ENCODE peak calls at places on chromosome 2, in eight cellular contexts. One of them, this sample, is unnamed.
A peak's percentile ranks its signal among the peaks of the same experiment; 100 is the strongest.

GRCh38 chr2:38698604-38699003 is 32.7 kb downstream of the GALM start:
- DNase-seq in GM23338: no peak
- DNase-seq in naive thymus-derived CD8-positive, alpha-beta T cell: no peak
- DNase-seq in foreskin fibroblast: no peak
- DNase-seq in cerebellar nuclear complex: no peak
- DNase-seq in activated naive CD4-positive, alpha-beta T cell treated with anti-CD3 and anti-CD28 coated beads, Interleukin-2, amount 10 ng/mL, durations not matched to agents 7 days and 5 days: no peak
- DNase-seq in nephron progenitor cell: no peak
- DNase-seq in glomerular endothelial cell: no peak
- DNase-seq in this sample: no peak

GRCh38 chr2:74602553-74603281 is 45.4 kb downstream of the M1AP start:
- DNase-seq in GM23338: no peak
- DNase-seq in naive thymus-derived CD8-positive, alpha-beta T cell: no peak
- DNase-seq in foreskin fibroblast: peak; percentile 65
- DNase-seq in cerebellar nuclear complex: no peak
- DNase-seq in activated naive CD4-positive, alpha-beta T cell treated with anti-CD3 and anti-CD28 coated beads, Interleukin-2, amount 10 ng/mL, durations not matched to agents 7 days and 5 days: no peak
- DNase-seq in nephron progenitor cell: no peak
- DNase-seq in glomerular endothelial cell: no peak
- DNase-seq in this sample: no peak

GRCh38 chr2:166563894-166564293 is 69.8 kb upstream of the SCN7A start:
- DNase-seq in GM23338: no peak
- DNase-seq in naive thymus-derived CD8-positive, alpha-beta T cell: no peak
- DNase-seq in foreskin fibroblast: peak; percentile 6
- DNase-seq in cerebellar nuclear complex: no peak
- DNase-seq in activated naive CD4-positive, alpha-beta T cell treated with anti-CD3 and anti-CD28 coated beads, Interleukin-2, amount 10 ng/mL, durations not matched to agents 7 days and 5 days: no peak
- DNase-seq in nephron progenitor cell: no peak
- DNase-seq in glomerular endothelial cell: no peak
- DNase-seq in this sample: no peak

GRCh38 chr2:177264209-177264538 is 353 bp downstream of the NFE2L2 start:
- DNase-seq in GM23338: no peak
- DNase-seq in naive thymus-derived CD8-positive, alpha-beta T cell: no peak
- DNase-seq in foreskin fibroblast: peak; percentile 71
- DNase-seq in cerebellar nuclear complex: no peak
- DNase-seq in activated naive CD4-positive, alpha-beta T cell treated with anti-CD3 and anti-CD28 coated beads, Interleukin-2, amount 10 ng/mL, durations not matched to agents 7 days and 5 days: no peak
- DNase-seq in nephron progenitor cell: peak; percentile 61
- DNase-seq in glomerular endothelial cell: no peak
- DNase-seq in this sample: no peak

GRCh38 chr2:229713371-229714079 is 830 bp downstream of the DNER start:
- DNase-seq in GM23338: peak; percentile 75
- DNase-seq in naive thymus-derived CD8-positive, alpha-beta T cell: no peak
- DNase-seq in foreskin fibroblast: peak; percentile 58
- DNase-seq in cerebellar nuclear complex: no peak
- DNase-seq in activated naive CD4-positive, alpha-beta T cell treated with anti-CD3 and anti-CD28 coated beads, Interleukin-2, amount 10 ng/mL, durations not matched to agents 7 days and 5 days: peak; percentile 30
- DNase-seq in nephron progenitor cell: peak; percentile 45
- DNase-seq in glomerular endothelial cell: no peak
- DNase-seq in this sample: no peak

GRCh38 chr2:222024934-222025890 is 273.6 kb downstream of the PAX3 start:
- DNase-seq in GM23338: peak; percentile 84
- DNase-seq in naive thymus-derived CD8-positive, alpha-beta T cell: no peak
- DNase-seq in foreskin fibroblast: peak; percentile 68
- DNase-seq in cerebellar nuclear complex: no peak
- DNase-seq in activated naive CD4-positive, alpha-beta T cell treated with anti-CD3 and anti-CD28 coated beads, Interleukin-2, amount 10 ng/mL, durations not matched to agents 7 days and 5 days: no peak
- DNase-seq in nephron progenitor cell: peak; percentile 8
- DNase-seq in glomerular endothelial cell: peak; percentile 18
- DNase-seq in this sample: peak; percentile 8

GRCh38 chr2:233204286-233204936 is 47.1 kb upstream of the ATG16L1 start:
- DNase-seq in GM23338: peak; percentile 35
- DNase-seq in naive thymus-derived CD8-positive, alpha-beta T cell: no peak
- DNase-seq in foreskin fibroblast: no peak
- DNase-seq in cerebellar nuclear complex: no peak
- DNase-seq in activated naive CD4-positive, alpha-beta T cell treated with anti-CD3 and anti-CD28 coated beads, Interleukin-2, amount 10 ng/mL, durations not matched to agents 7 days and 5 days: no peak
- DNase-seq in nephron progenitor cell: no peak
- DNase-seq in glomerular endothelial cell: no peak
- DNase-seq in this sample: no peak

GRCh38 chr2:191020742-191021381 is 6.9 kb upstream of the STAT1 start:
- DNase-seq in GM23338: no peak
- DNase-seq in naive thymus-derived CD8-positive, alpha-beta T cell: no peak
- DNase-seq in foreskin fibroblast: peak; percentile 92
- DNase-seq in cerebellar nuclear complex: no peak
- DNase-seq in activated naive CD4-positive, alpha-beta T cell treated with anti-CD3 and anti-CD28 coated beads, Interleukin-2, amount 10 ng/mL, durations not matched to agents 7 days and 5 days: peak; percentile 38
- DNase-seq in nephron progenitor cell: no peak
- DNase-seq in glomerular endothelial cell: no peak
- DNase-seq in this sample: no peak

GRCh38 chr2:74179063-74179865 is 585 bp upstream of the MOB1A start:
- DNase-seq in GM23338: no peak
- DNase-seq in naive thymus-derived CD8-positive, alpha-beta T cell: no peak
- DNase-seq in foreskin fibroblast: peak; percentile 16
- DNase-seq in cerebellar nuclear complex: no peak
- DNase-seq in activated naive CD4-positive, alpha-beta T cell treated with anti-CD3 and anti-CD28 coated beads, Interleukin-2, amount 10 ng/mL, durations not matched to agents 7 days and 5 days: no peak
- DNase-seq in nephron progenitor cell: peak; percentile 20
- DNase-seq in glomerular endothelial cell: no peak
- DNase-seq in this sample: no peak

GRCh38 chr2:109663721-109664120 is 49.6 kb downstream of the SOWAHC start:
- DNase-seq in GM23338: no peak
- DNase-seq in naive thymus-derived CD8-positive, alpha-beta T cell: no peak
- DNase-seq in foreskin fibroblast: peak; percentile 87
- DNase-seq in cerebellar nuclear complex: peak; percentile 58
- DNase-seq in activated naive CD4-positive, alpha-beta T cell treated with anti-CD3 and anti-CD28 coated beads, Interleukin-2, amount 10 ng/mL, durations not matched to agents 7 days and 5 days: no peak
- DNase-seq in nephron progenitor cell: no peak
- DNase-seq in glomerular endothelial cell: no peak
- DNase-seq in this sample: no peak

This sample was measured in Panc1.